ENCODE peak calls at places on chromosomes 3 and 15, in eight cellular contexts. One of them, this sample, is unnamed.

GRCh38 chr3:186882881-186883685 is 40.6 kb downstream of the ADIPOQ start:
- DNase-seq in H4: peak
- DNase-seq in EL: peak
- DNase-seq in NAMALWA: no peak
- DNase-seq in OCI-LY7: no peak
- DNase-seq in activated T-cell treated with anti-CD3 and anti-CD28 coated beads, Interleukin-2, amount 50 U/mL, for 48 hours: peak
- DNase-seq in psoas muscle: no peak
- DNase-seq in ELR: peak
- DNase-seq in this sample: peak

GRCh38 chr3:70256566-70256965 is 55.9 kb downstream of the MDFIC2 start:
- DNase-seq in OCI-LY7: no peak
- DNase-seq in H4: no peak
- DNase-seq in NAMALWA: no peak
- DNase-seq in EL: no peak
- DNase-seq in ELR: no peak
- DNase-seq in psoas muscle: no peak
- DNase-seq in activated T-cell treated with anti-CD3 and anti-CD28 coated beads, Interleukin-2, amount 50 U/mL, for 48 hours: no peak
- DNase-seq in this sample: no peak

GRCh38 chr3:108021533-108021932 is 69.3 kb downstream of the CD47 start:
- DNase-seq in OCI-LY7: no peak
- DNase-seq in activated T-cell treated with anti-CD3 and anti-CD28 coated beads, Interleukin-2, amount 50 U/mL, for 48 hours: no peak
- DNase-seq in EL: no peak
- DNase-seq in psoas muscle: no peak
- DNase-seq in H4: no peak
- DNase-seq in NAMALWA: no peak
- DNase-seq in ELR: no peak
- DNase-seq in this sample: no peak

GRCh38 chr3:139309046-139309660 is 34.7 kb upstream of the MRPS22 start:
- DNase-seq in H4: peak
- DNase-seq in EL: peak
- DNase-seq in psoas muscle: no peak
- DNase-seq in ELR: peak
- DNase-seq in NAMALWA: no peak
- DNase-seq in activated T-cell treated with anti-CD3 and anti-CD28 coated beads, Interleukin-2, amount 50 U/mL, for 48 hours: no peak
- DNase-seq in OCI-LY7: no peak
- DNase-seq in this sample: peak

GRCh38 chr3:141045849-141046248 is 5.3 kb upstream of the SPSB4 start:
- DNase-seq in activated T-cell treated with anti-CD3 and anti-CD28 coated beads, Interleukin-2, amount 50 U/mL, for 48 hours: no peak
- DNase-seq in H4: no peak
- DNase-seq in ELR: no peak
- DNase-seq in EL: no peak
- DNase-seq in psoas muscle: no peak
- DNase-seq in OCI-LY7: no peak
- DNase-seq in NAMALWA: no peak
- DNase-seq in this sample: no peak

GRCh38 chr15:40914013-40914412 is 15.1 kb upstream of the DLL4 start:
- DNase-seq in NAMALWA: no peak
- DNase-seq in OCI-LY7: no peak
- DNase-seq in EL: no peak
- DNase-seq in activated T-cell treated with anti-CD3 and anti-CD28 coated beads, Interleukin-2, amount 50 U/mL, for 48 hours: no peak
- DNase-seq in H4: no peak
- DNase-seq in ELR: no peak
- DNase-seq in psoas muscle: no peak
- DNase-seq in this sample: no peak

GRCh38 chr3:55090310-55090709 is 162.5 kb upstream of the LRTM1 start:
- DNase-seq in NAMALWA: no peak
- DNase-seq in psoas muscle: no peak
- DNase-seq in activated T-cell treated with anti-CD3 and anti-CD28 coated beads, Interleukin-2, amount 50 U/mL, for 48 hours: no peak
- DNase-seq in H4: no peak
- DNase-seq in ELR: no peak
- DNase-seq in EL: no peak
- DNase-seq in OCI-LY7: no peak
- DNase-seq in this sample: peak

GRCh38 chr15:101651753-101652097 is 456 bp downstream of the TM2D3 start:
- DNase-seq in NAMALWA: no peak
- DNase-seq in ELR: no peak
- DNase-seq in OCI-LY7: no peak
- DNase-seq in activated T-cell treated with anti-CD3 and anti-CD28 coated beads, Interleukin-2, amount 50 U/mL, for 48 hours: no peak
- DNase-seq in psoas muscle: no peak
- DNase-seq in H4: no peak
- DNase-seq in EL: no peak
- DNase-seq in this sample: no peak

GRCh38 chr15:69474846-69475455 is 22.3 kb downstream of the RPLP1 start:
- DNase-seq in ELR: peak
- DNase-seq in OCI-LY7: no peak
- DNase-seq in EL: peak
- DNase-seq in psoas muscle: no peak
- DNase-seq in H4: no peak
- DNase-seq in NAMALWA: peak
- DNase-seq in activated T-cell treated with anti-CD3 and anti-CD28 coated beads, Interleukin-2, amount 50 U/mL, for 48 hours: no peak
- DNase-seq in this sample: peak

GRCh38 chr15:33194237-33194636 is 277 bp downstream of the FMN1 start:
- DNase-seq in EL: no peak
- DNase-seq in ELR: no peak
- DNase-seq in H4: no peak
- DNase-seq in OCI-LY7: no peak
- DNase-seq in activated T-cell treated with anti-CD3 and anti-CD28 coated beads, Interleukin-2, amount 50 U/mL, for 48 hours: no peak
- DNase-seq in NAMALWA: no peak
- DNase-seq in psoas muscle: peak
- DNase-seq in this sample: peak

GRCh38 chr3:112407888-112408702 is 75.1 kb downstream of the CD200 start:
- DNase-seq in H4: no peak
- DNase-seq in NAMALWA: no peak
- DNase-seq in EL: no peak
- DNase-seq in psoas muscle: no peak
- DNase-seq in ELR: no peak
- DNase-seq in OCI-LY7: no peak
- DNase-seq in activated T-cell treated with anti-CD3 and anti-CD28 coated beads, Interleukin-2, amount 50 U/mL, for 48 hours: no peak
- DNase-seq in this sample: no peak

GRCh38 chr15:79030470-79030869 is 60.1 kb downstream of the RASGRF1 start:
- DNase-seq in H4: no peak
- DNase-seq in ELR: no peak
- DNase-seq in NAMALWA: no peak
- DNase-seq in activated T-cell treated with anti-CD3 and anti-CD28 coated beads, Interleukin-2, amount 50 U/mL, for 48 hours: no peak
- DNase-seq in EL: no peak
- DNase-seq in OCI-LY7: no peak
- DNase-seq in psoas muscle: no peak
- DNase-seq in this sample: no peak

GRCh38 chr15:81914734-81915234 is 131.0 kb downstream of the MEX3B start:
- DNase-seq in H4: peak
- DNase-seq in activated T-cell treated with anti-CD3 and anti-CD28 coated beads, Interleukin-2, amount 50 U/mL, for 48 hours: no peak
- DNase-seq in OCI-LY7: no peak
- DNase-seq in EL: no peak
- DNase-seq in psoas muscle: peak
- DNase-seq in ELR: no peak
- DNase-seq in NAMALWA: no peak
- DNase-seq in this sample: no peak

GRCh38 chr3:37348736-37349396 is 174.5 kb upstream of the LRRFIP2 start:
- DNase-seq in H4: no peak
- DNase-seq in psoas muscle: no peak
- DNase-seq in OCI-LY7: no peak
- DNase-seq in NAMALWA: no peak
- DNase-seq in activated T-cell treated with anti-CD3 and anti-CD28 coated beads, Interleukin-2, amount 50 U/mL, for 48 hours: no peak
- DNase-seq in EL: no peak
- DNase-seq in ELR: no peak
- DNase-seq in this sample: no peak

GRCh38 chr15:90054618-90055097 is 47.6 kb downstream of the IDH2 start:
- DNase-seq in OCI-LY7: no peak
- DNase-seq in EL: no peak
- DNase-seq in H4: no peak
- DNase-seq in NAMALWA: no peak
- DNase-seq in activated T-cell treated with anti-CD3 and anti-CD28 coated beads, Interleukin-2, amount 50 U/mL, for 48 hours: no peak
- DNase-seq in psoas muscle: no peak
- DNase-seq in ELR: no peak
- DNase-seq in this sample: no peak

GRCh38 chr3:52345521-52346110 is 29.5 kb downstream of the DNAH1 start:
- DNase-seq in ELR: peak
- DNase-seq in psoas muscle: no peak
- DNase-seq in NAMALWA: no peak
- DNase-seq in H4: no peak
- DNase-seq in EL: peak
- DNase-seq in OCI-LY7: no peak
- DNase-seq in activated T-cell treated with anti-CD3 and anti-CD28 coated beads, Interleukin-2, amount 50 U/mL, for 48 hours: no peak
- DNase-seq in this sample: peak

GRCh38 chr3:55609230-55610100 is 122.4 kb upstream of the WNT5A start:
- DNase-seq in activated T-cell treated with anti-CD3 and anti-CD28 coated beads, Interleukin-2, amount 50 U/mL, for 48 hours: no peak
- DNase-seq in EL: no peak
- DNase-seq in ELR: no peak
- DNase-seq in OCI-LY7: peak
- DNase-seq in NAMALWA: peak
- DNase-seq in H4: no peak
- DNase-seq in psoas muscle: no peak
- DNase-seq in this sample: peak

GRCh38 chr3:46536758-46537157 is 29.3 kb downstream of the LRRC2 start:
- DNase-seq in activated T-cell treated with anti-CD3 and anti-CD28 coated beads, Interleukin-2, amount 50 U/mL, for 48 hours: no peak
- DNase-seq in EL: no peak
- DNase-seq in H4: no peak
- DNase-seq in OCI-LY7: no peak
- DNase-seq in ELR: no peak
- DNase-seq in psoas muscle: peak
- DNase-seq in NAMALWA: no peak
- DNase-seq in this sample: peak

GRCh38 chr3:104951426-104951825 is 415.3 kb upstream of the ALCAM start:
- DNase-seq in activated T-cell treated with anti-CD3 and anti-CD28 coated beads, Interleukin-2, amount 50 U/mL, for 48 hours: no peak
- DNase-seq in NAMALWA: no peak
- DNase-seq in psoas muscle: no peak
- DNase-seq in H4: no peak
- DNase-seq in OCI-LY7: no peak
- DNase-seq in EL: no peak
- DNase-seq in ELR: no peak
- DNase-seq in this sample: no peak

GRCh38 chr3:4588410-4588809 is 95.3 kb downstream of the ITPR1 start:
- DNase-seq in OCI-LY7: no peak
- DNase-seq in activated T-cell treated with anti-CD3 and anti-CD28 coated beads, Interleukin-2, amount 50 U/mL, for 48 hours: peak
- DNase-seq in NAMALWA: no peak
- DNase-seq in ELR: peak
- DNase-seq in H4: peak
- DNase-seq in EL: peak
- DNase-seq in psoas muscle: no peak
- DNase-seq in this sample: peak

GRCh38 chr3:129599607-129600006 is 6.9 kb downstream of the PLXND1 start:
- DNase-seq in H4: peak
- DNase-seq in EL: peak
- DNase-seq in OCI-LY7: no peak
- DNase-seq in ELR: peak
- DNase-seq in psoas muscle: no peak
- DNase-seq in NAMALWA: no peak
- DNase-seq in activated T-cell treated with anti-CD3 and anti-CD28 coated beads, Interleukin-2, amount 50 U/mL, for 48 hours: no peak
- DNase-seq in this sample: peak

GRCh38 chr15:38576837-38577236 is 12.2 kb upstream of the RASGRP1 start:
- DNase-seq in H4: no peak
- DNase-seq in NAMALWA: no peak
- DNase-seq in ELR: no peak
- DNase-seq in activated T-cell treated with anti-CD3 and anti-CD28 coated beads, Interleukin-2, amount 50 U/mL, for 48 hours: no peak
- DNase-seq in OCI-LY7: no peak
- DNase-seq in psoas muscle: no peak
- DNase-seq in EL: no peak
- DNase-seq in this sample: no peak

GRCh38 chr15:45454825-45455224 is 67.7 kb downstream of the SLC30A4 start:
- DNase-seq in OCI-LY7: peak
- DNase-seq in ELR: peak
- DNase-seq in psoas muscle: peak
- DNase-seq in H4: peak
- DNase-seq in EL: peak
- DNase-seq in activated T-cell treated with anti-CD3 and anti-CD28 coated beads, Interleukin-2, amount 50 U/mL, for 48 hours: peak
- DNase-seq in NAMALWA: peak
- DNase-seq in this sample: peak

GRCh38 chr15:57382222-57382621 is 5.9 kb downstream of the CGNL1 start:
- DNase-seq in ELR: no peak
- DNase-seq in psoas muscle: no peak
- DNase-seq in EL: no peak
- DNase-seq in OCI-LY7: no peak
- DNase-seq in H4: no peak
- DNase-seq in activated T-cell treated with anti-CD3 and anti-CD28 coated beads, Interleukin-2, amount 50 U/mL, for 48 hours: no peak
- DNase-seq in NAMALWA: no peak
- DNase-seq in this sample: no peak

GRCh38 chr3:181292984-181293383 is 303.4 kb upstream of the DNAJC19 start:
- DNase-seq in activated T-cell treated with anti-CD3 and anti-CD28 coated beads, Interleukin-2, amount 50 U/mL, for 48 hours: no peak
- DNase-seq in H4: peak
- DNase-seq in NAMALWA: no peak
- DNase-seq in ELR: peak
- DNase-seq in psoas muscle: no peak
- DNase-seq in EL: no peak
- DNase-seq in OCI-LY7: no peak
- DNase-seq in this sample: peak

GRCh38 chr3:147940846-147941245 is 531.7 kb downstream of the ZIC1 start:
- DNase-seq in NAMALWA: no peak
- DNase-seq in H4: no peak
- DNase-seq in OCI-LY7: no peak
- DNase-seq in psoas muscle: no peak
- DNase-seq in activated T-cell treated with anti-CD3 and anti-CD28 coated beads, Interleukin-2, amount 50 U/mL, for 48 hours: no peak
- DNase-seq in EL: no peak
- DNase-seq in ELR: no peak
- DNase-seq in this sample: no peak

GRCh38 chr3:123287962-123288302 is 86.2 kb downstream of the SEC22A start:
- DNase-seq in ELR: no peak
- DNase-seq in H4: no peak
- DNase-seq in EL: no peak
- DNase-seq in psoas muscle: peak
- DNase-seq in OCI-LY7: peak
- DNase-seq in activated T-cell treated with anti-CD3 and anti-CD28 coated beads, Interleukin-2, amount 50 U/mL, for 48 hours: no peak
- DNase-seq in NAMALWA: no peak
- DNase-seq in this sample: no peak

GRCh38 chr3:9704343-9705322 is 1.0 kb downstream of the CPNE9 start:
- DNase-seq in OCI-LY7: no peak
- DNase-seq in H4: no peak
- DNase-seq in NAMALWA: no peak
- DNase-seq in ELR: peak
- DNase-seq in psoas muscle: peak
- DNase-seq in activated T-cell treated with anti-CD3 and anti-CD28 coated beads, Interleukin-2, amount 50 U/mL, for 48 hours: peak
- DNase-seq in EL: peak
- DNase-seq in this sample: peak